ENCODE peak calls at places on chromosomes 1 and 21, in five cellular contexts. T is K562, I is GM12892, H is HL-60, P is H1. E is an unnamed sample.

GRCh38 chr1:227004796-227005195 is 64.7 kb downstream of the COQ8A start:
- DNase-seq in T (no peak), I (no peak), H (no peak), P (no peak), E (no peak)

GRCh38 chr1:235516862-235517446 is 12.7 kb upstream of the B3GALNT2 start:
- DNase-seq in T (no peak), I (no peak), H (no peak), P (no peak), E (no peak)

GRCh38 chr1:71303617-71304041 is 222.8 kb upstream of the ZRANB2 start:
- DNase-seq in T (no peak), I (no peak), H (peak), P (no peak), E (no peak)

GRCh38 chr1:42931108-42931539 is 27.5 kb downstream of the SLC2A1 start:
- DNase-seq in T (peak), I (peak), H (peak), P (no peak), E (peak)

GRCh38 chr1:226882631-226883409 is 12.4 kb downstream of the PSEN2 start:
- DNase-seq in T (no peak), I (peak), H (no peak), P (no peak), E (no peak)

GRCh38 chr1:104953555-104953954 is 1203.9 kb downstream of the AMY1C start:
- DNase-seq in T (no peak), I (no peak), H (no peak), P (no peak), E (no peak)

GRCh38 chr21:45078371-45078770 is 4.0 kb downstream of the ADARB1 start:
- DNase-seq in T (no peak), I (no peak), H (no peak), P (no peak), E (no peak)

GRCh38 chr1:246165826-246166709 is 341.0 kb downstream of the SMYD3 start:
- DNase-seq in T (peak), I (no peak), H (no peak), P (no peak), E (no peak)

GRCh38 chr1:217944550-217944949 is 313.4 kb downstream of the SPATA17 start:
- DNase-seq in T (no peak), I (no peak), H (no peak), P (no peak), E (no peak)

GRCh38 chr21:42669069-42669468 is 15.6 kb downstream of the PDE9A start:
- DNase-seq in T (no peak), I (no peak), H (no peak), P (no peak), E (peak)

GRCh38 chr1:43293896-43294760 is 6.7 kb upstream of the TIE1 start:
- DNase-seq in T (no peak), I (no peak), H (no peak), P (no peak), E (no peak)

GRCh38 chr1:77283701-77284425 is 2.0 kb downstream of the AK5 start:
- DNase-seq in T (no peak), I (no peak), H (no peak), P (no peak), E (no peak)

GRCh38 chr1:162772571-162773154 is 17.8 kb upstream of the HSD17B7 start:
- DNase-seq in T (no peak), I (no peak), H (no peak), P (no peak), E (no peak)

GRCh38 chr1:153345187-153346066 is 3.2 kb downstream of the PGLYRP4 start:
- DNase-seq in T (no peak), I (no peak), H (no peak), P (peak), E (no peak)

GRCh38 chr1:50419192-50419906 is 3.9 kb downstream of the DMRTA2 start:
- DNase-seq in T (peak), I (no peak), H (no peak), P (no peak), E (peak)

GRCh38 chr1:241311056-241311746 is 45.8 kb downstream of the RGS7 start:
- DNase-seq in T (no peak), I (no peak), H (no peak), P (no peak), E (peak)

GRCh38 chr1:89276690-89277089 is 4.0 kb upstream of the GBP5 start:
- DNase-seq in T (no peak), I (no peak), H (no peak), P (no peak), E (peak)

GRCh38 chr1:41662061-41662655 is 177.7 kb upstream of the EDN2 start:
- DNase-seq in T (no peak), I (peak), H (no peak), P (peak), E (peak)
- TF ChIP-seq POLR2AphosphoS5 in T (no peak), I (no peak), H (no peak), P (no peak), E (no peak)

DNA sequence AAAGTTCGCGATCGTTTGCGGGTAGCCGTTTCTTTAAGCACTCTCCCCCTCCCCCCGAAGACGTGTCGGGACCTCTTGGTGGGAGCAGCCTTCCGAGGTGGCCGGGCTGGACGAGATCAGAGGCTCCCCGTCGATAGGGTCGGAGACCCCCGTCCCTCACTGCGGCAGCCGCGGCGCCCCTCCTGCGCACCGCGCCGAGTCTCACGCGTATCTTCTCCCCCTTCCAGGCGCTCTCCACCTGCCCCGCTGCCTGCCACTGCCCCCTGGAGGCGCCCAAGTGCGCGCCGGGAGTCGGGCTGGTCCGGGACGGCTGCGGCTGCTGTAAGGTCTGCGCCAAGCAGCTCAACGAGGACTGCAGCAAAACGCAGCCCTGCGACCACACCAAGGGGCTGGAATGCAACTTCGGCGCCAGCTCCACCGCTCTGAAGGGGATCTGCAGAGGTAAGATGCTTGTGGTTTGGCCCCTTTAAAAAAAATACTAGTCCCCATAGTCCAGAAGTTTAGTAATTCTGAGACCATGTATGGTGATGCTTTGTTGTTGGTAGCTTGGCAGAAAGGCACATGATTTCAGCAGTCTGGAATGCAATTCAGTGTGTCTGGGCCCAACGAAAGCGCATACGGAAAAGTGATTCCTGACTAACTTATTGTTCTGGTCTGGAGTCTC is 709 bp downstream of the CCN1 start:
- DNase-seq in T (peak), I (peak), H (no peak), P (peak), E (peak)
- TF ChIP-seq POLR2AphosphoS5 in T (no peak), I (no peak), H (no peak), P (peak), E (peak)

DNA sequence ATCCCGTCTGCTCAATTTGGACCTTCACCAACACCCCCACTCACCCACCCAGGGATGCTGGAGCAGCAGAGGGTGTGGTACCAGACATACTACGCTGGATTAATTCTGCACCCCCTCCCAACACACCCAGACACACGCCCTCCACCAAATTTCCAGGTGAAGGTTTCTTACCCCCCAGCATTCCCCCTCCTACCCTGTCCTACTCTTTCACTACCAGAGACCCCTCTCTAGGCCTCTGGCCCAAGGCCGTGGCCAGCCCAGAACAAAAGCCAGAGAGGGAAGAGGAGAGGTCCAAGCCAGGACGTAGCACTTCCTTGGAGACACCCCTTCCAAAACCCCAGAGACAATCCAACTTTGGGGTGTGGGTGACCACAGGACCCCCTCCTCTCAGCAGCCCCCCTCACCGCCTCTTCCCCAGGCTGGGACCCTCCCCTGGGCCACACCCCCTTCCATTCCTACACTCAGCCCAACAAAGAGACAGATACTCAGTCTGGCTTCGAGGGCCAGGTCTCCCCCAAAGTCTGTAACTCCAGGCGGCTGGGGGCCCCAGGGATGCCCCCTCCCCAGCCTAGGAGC is 1.6 kb downstream of the MEX3A start:
- DNase-seq in T (no peak), I (no peak), H (no peak), P (no peak), E (no peak)
- TF ChIP-seq POLR2AphosphoS5 in T (no peak), I (no peak), H (no peak), P (peak), E (peak)

GRCh38 chr1:93595266-93595665 is 86.4 kb downstream of the BCAR3 start:
- DNase-seq in T (no peak), I (no peak), H (no peak), P (no peak), E (no peak)

GRCh38 chr1:93594603-93594880 is 87.1 kb downstream of the BCAR3 start:
- DNase-seq in T (no peak), I (no peak), H (no peak), P (no peak), E (no peak)

GRCh38 chr1:93596329-93597089 is 85.1 kb downstream of the BCAR3 start:
- DNase-seq in T (no peak), I (no peak), H (no peak), P (no peak), E (no peak)

GRCh38 chr1:93593868-93594602 is 87.6 kb downstream of the BCAR3 start:
- DNase-seq in T (no peak), I (no peak), H (no peak), P (no peak), E (no peak)

DNA sequence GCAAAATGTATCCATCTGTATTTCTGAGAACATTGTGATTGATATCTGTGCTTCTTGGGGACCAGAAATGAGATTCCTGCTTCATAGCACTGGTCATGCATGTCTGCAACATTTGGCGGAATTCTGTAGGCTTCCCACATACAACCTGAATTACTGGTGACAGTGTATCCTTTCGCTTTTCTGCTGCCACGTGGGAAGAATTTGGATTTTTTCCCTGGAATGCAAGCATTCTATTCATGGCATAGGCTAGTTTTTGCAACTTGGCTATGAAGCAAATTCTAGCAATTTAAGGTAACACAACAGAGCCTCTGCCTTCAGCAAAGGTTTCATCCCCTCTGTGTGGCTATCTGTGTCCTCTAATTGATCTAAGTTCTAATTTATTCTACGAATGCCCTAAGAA is 85.9 kb downstream of the BCAR3 start:
- DNase-seq in T (no peak), I (no peak), H (no peak), P (no peak), E (no peak)
- TF ChIP-seq POLR2AphosphoS5 in T (no peak), I (no peak), H (no peak), P (no peak), E (no peak)

DNA sequence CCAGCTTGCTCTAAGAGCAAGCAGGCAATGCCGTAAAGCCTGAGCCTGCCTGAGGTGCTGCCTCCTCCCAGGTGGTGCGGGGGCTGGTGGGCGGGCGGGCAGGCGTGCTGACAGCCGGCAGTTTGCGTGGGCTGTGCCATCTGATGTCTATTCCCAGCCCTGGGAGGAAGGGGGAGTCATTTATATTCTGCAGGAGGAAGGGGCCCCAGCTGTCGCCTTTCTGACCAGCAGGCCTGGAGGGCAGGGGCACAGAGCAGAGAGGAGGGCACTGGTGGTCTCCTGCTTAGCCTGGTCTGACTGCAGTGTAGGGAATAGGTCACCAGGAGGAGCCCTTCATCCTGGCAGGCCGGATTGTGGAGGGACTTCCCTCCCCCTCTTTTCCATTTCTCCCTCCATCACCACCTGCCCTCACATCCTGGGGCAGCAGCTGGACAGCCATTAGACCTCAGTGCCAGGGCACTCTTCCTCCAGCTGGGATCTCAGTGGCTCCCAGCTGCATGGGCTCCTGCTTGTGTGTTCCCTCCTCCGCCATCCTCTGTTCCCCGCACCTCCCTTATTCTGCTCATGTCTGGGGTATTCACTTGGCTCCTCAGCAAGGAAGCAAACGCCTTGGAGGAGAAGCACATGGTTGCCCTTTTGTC is 4.4 kb downstream of the CYB561D1 start:
- DNase-seq in T (peak), I (no peak), H (no peak), P (peak), E (peak)
- TF ChIP-seq POLR2AphosphoS5 in T (no peak), I (no peak), H (no peak), P (peak), E (no peak)

E was measured in GM23338.